ENCODE peak calls at places on chromosomes 7 and 10, in five cellular contexts. E is vagina; C is HL-60; A is HCT116; M is CD4-positive, CD25-positive, alpha-beta regulatory T cell. Y is an unnamed sample.
A peak's percentile ranks its signal among the peaks of the same experiment; 100 is the strongest.

GRCh38 chr7:114659409-114659808 is 244.8 kb downstream of the FOXP2 start:
- DNase-seq in M (no peak), A (no peak), C (no peak), E (no peak), Y (no peak)

GRCh38 chr10:90276894-90277447 is 575.6 kb downstream of the KIF20B start:
- DNase-seq in A (no peak), E (no peak), C (no peak), M (no peak), Y (no peak)

GRCh38 chr7:82209200-82209599 is 234.4 kb downstream of the CACNA2D1 start:
- DNase-seq in E (no peak), A (no peak), M (no peak), C (no peak), Y (no peak)

GRCh38 chr7:2903686-2904162 is 59.6 kb upstream of the GNA12 start:
- DNase-seq in A (no peak), M (no peak), C (no peak), E (no peak), Y (no peak)

GRCh38 chr7:116569737-116570136 is 44.9 kb downstream of the CAV1 start:
- DNase-seq in A (no peak), M (no peak), E (no peak), C (no peak), Y (no peak)

GRCh38 chr7:3760696-3761095 is 459.6 kb downstream of the SDK1 start:
- DNase-seq in A (no peak), C (no peak), E (no peak), M (no peak), Y (no peak)

GRCh38 chr10:70985824-70986336 is 97.5 kb upstream of the PCBD1 start:
- DNase-seq in M (no peak), C (no peak), A (no peak), E (no peak), Y (no peak)

GRCh38 chr7:22900101-22900500 is 77.5 kb upstream of the TOMM7 start:
- DNase-seq in M (no peak), C (no peak), E (no peak), A (no peak), Y (no peak)

GRCh38 chr10:122112021-122112616 is 123.2 kb downstream of the TACC2 start:
- DNase-seq in M (no peak), A (peak; percentile 16), E (no peak), C (no peak), Y (no peak)

GRCh38 chr10:21750424-21750823 is 216.4 kb downstream of the MLLT10 start:
- DNase-seq in M (no peak), C (no peak), E (no peak), A (no peak), Y (no peak)

GRCh38 chr7:47574473-47575328 is 7.2 kb downstream of the TNS3 start:
- DNase-seq in E (no peak), M (no peak), C (peak; percentile 85), A (no peak), Y (no peak)

GRCh38 chr10:391304-391703 is 256.0 kb downstream of the ZMYND11 start:
- DNase-seq in E (no peak), M (no peak), A (no peak), C (no peak), Y (no peak)

GRCh38 chr7:28685660-28686417 is 272.3 kb downstream of the TRIL start:
- DNase-seq in A (peak; percentile 65), C (peak; percentile 57), M (no peak), E (no peak), Y (peak; percentile 83)

GRCh38 chr10:1049425-1049958 is 573 bp upstream of the IDI1 start:
- DNase-seq in C (no peak), E (no peak), M (no peak), A (no peak), Y (no peak)

GRCh38 chr10:16732376-16732775 is 84.8 kb downstream of the RSU1 start:
- DNase-seq in E (no peak), A (no peak), M (peak; percentile 8), C (no peak), Y (no peak)

GRCh38 chr10:101629781-101630419 is 41.8 kb downstream of the DPCD start:
- DNase-seq in M (no peak), E (no peak), C (no peak), A (no peak), Y (no peak)

GRCh38 chr10:46536171-46536570 is 20.3 kb downstream of the GPRIN2 start:
- DNase-seq in C (no peak), A (no peak), M (no peak), E (no peak), Y (peak; percentile 41)

GRCh38 chr10:3350205-3350604 is 177.6 kb upstream of the PITRM1 start:
- DNase-seq in E (no peak), C (no peak), A (no peak), M (no peak), Y (no peak)

GRCh38 chr7:151429555-151430331 is 10.2 kb downstream of the CRYGN start:
- DNase-seq in E (no peak), C (no peak), M (peak; percentile 81), A (no peak), Y (no peak)

GRCh38 chr10:92087750-92088395 is 164.3 kb downstream of the BTAF1 start:
- DNase-seq in M (peak; percentile 80), C (peak; percentile 41), E (no peak), A (peak; percentile 78), Y (peak; percentile 51)

GRCh38 chr10:34407227-34407626 is 407.9 kb downstream of the PARD3 start:
- DNase-seq in E (no peak), M (no peak), A (no peak), C (peak; percentile 47), Y (no peak)

GRCh38 chr7:56026538-56026937 is 24.7 kb downstream of the PSPH start:
- DNase-seq in E (no peak), A (no peak), M (no peak), C (no peak), Y (no peak)

GRCh38 chr10:132616170-132616994 is 78.8 kb downstream of the INPP5A start:
- DNase-seq in C (no peak), A (no peak), M (peak; percentile 45), E (no peak), Y (no peak)

GRCh38 chr7:1977876-1978441 is 254.8 kb downstream of the MAD1L1 start:
- DNase-seq in M (no peak), A (no peak), E (no peak), C (no peak), Y (peak; percentile 28)

GRCh38 chr7:131293018-131293417 is 34.7 kb upstream of the MKLN1 start:
- DNase-seq in C (no peak), M (no peak), E (no peak), A (no peak), Y (no peak)

GRCh38 chr10:77859865-77860282 is 66.7 kb downstream of the DLG5 start:
- DNase-seq in M (no peak), C (no peak), E (no peak), A (no peak), Y (no peak)

GRCh38 chr7:149209518-149210269 is 14.3 kb downstream of the ZNF282 start:
- DNase-seq in C (no peak), M (peak; percentile 82), A (peak; percentile 40), E (no peak), Y (peak; percentile 46)

GRCh38 chr10:11810313-11810766 is 12.8 kb upstream of the PROSER2 start:
- DNase-seq in C (no peak), M (no peak), A (no peak), E (no peak), Y (peak; percentile 26)

GRCh38 chr7:30436046-30436445 is 42.5 kb downstream of the NOD1 start:
- DNase-seq in A (no peak), M (no peak), E (no peak), C (no peak), Y (no peak)

GRCh38 chr10:753530-753929 is 64.1 kb upstream of the DIP2C start:
- DNase-seq in E (no peak), C (peak; percentile 7), M (no peak), A (no peak), Y (no peak)

GRCh38 chr10:31707578-31708411 is 220.8 kb downstream of the ARHGAP12 start:
- DNase-seq in A (no peak), M (peak; percentile 67), E (no peak), C (peak; percentile 77), Y (peak; percentile 76)

GRCh38 chr7:108293190-108293612 is 163.0 kb downstream of the NRCAM start:
- DNase-seq in A (no peak), E (no peak), M (no peak), C (no peak), Y (no peak)

GRCh38 chr10:71278691-71279588 is 40.1 kb upstream of the SLC29A3 start:
- DNase-seq in E (no peak), A (no peak), C (no peak), M (no peak), Y (no peak)

GRCh38 chr7:44891791-44892190 is 6.5 kb upstream of the PURB start:
- DNase-seq in E (no peak), C (no peak), M (no peak), A (no peak), Y (no peak)

GRCh38 chr7:2208712-2209111 is 24.0 kb downstream of the MAD1L1 start:
- DNase-seq in E (no peak), A (no peak), M (no peak), C (no peak), Y (peak; percentile 41)

GRCh38 chr7:22718200-22718711 is 8.7 kb upstream of the IL6 start:
- DNase-seq in M (no peak), E (no peak), C (no peak), A (no peak), Y (no peak)

GRCh38 chr10:95430231-95430951 is 130.8 kb downstream of the SORBS1 start:
- DNase-seq in C (peak; percentile 31), A (peak; percentile 23), M (peak; percentile 69), E (no peak), Y (no peak)

GRCh38 chr7:51351661-51352060 is 35.1 kb upstream of the COBL start:
- DNase-seq in C (no peak), E (no peak), A (no peak), M (no peak), Y (no peak)
- H3K27me3 ChIP-seq in C (no peaks in the 10 kb centered on the region), E (no peaks in the 10 kb centered on the region), A (no peaks in the 10 kb centered on the region), M (no peaks in the 10 kb centered on the region), Y (no peaks in the 10 kb centered on the region)

GRCh38 chr10:59268460-59268859 is 92.0 kb downstream of the PHYHIPL start:
- DNase-seq in M (no peak), A (no peak), E (no peak), C (no peak), Y (no peak)
- H3K27ac ChIP-seq in M (no peak overlapping the region), A (no peak overlapping the region), E (no peak overlapping the region), C (no peak overlapping the region), Y (no peak overlapping the region)

GRCh38 chr10:114212153-114212552 is 26.9 kb upstream of the VWA2 start:
- DNase-seq in A (no peak), E (no peak), M (no peak), C (no peak), Y (no peak)
- H3K27me3 ChIP-seq in A (peaks cover 27% of the 10 kb centered on the region), E (no peaks in the 10 kb centered on the region), M (peaks cover 17% of the 10 kb centered on the region), C (no peaks in the 10 kb centered on the region), Y (no peaks in the 10 kb centered on the region)

GRCh38 chr10:87550741-87551140 is 46.0 kb downstream of the MINPP1 start:
- DNase-seq in C (no peak), A (no peak), M (no peak), E (no peak), Y (no peak)

GRCh38 chr10:87546221-87546620 is 41.5 kb downstream of the MINPP1 start:
- DNase-seq in A (no peak), E (no peak), C (peak; percentile 33), M (peak; percentile 51), Y (no peak)

GRCh38 chr10:87545783-87546182 is 41.1 kb downstream of the MINPP1 start:
- DNase-seq in E (no peak), M (no peak), A (no peak), C (no peak), Y (no peak)

GRCh38 chr10:87546971-87547413 is 42.3 kb downstream of the MINPP1 start:
- DNase-seq in M (no peak), A (no peak), C (no peak), E (no peak), Y (no peak)

GRCh38 chr10:87547734-87548311 is 43.1 kb downstream of the MINPP1 start:
- DNase-seq in M (no peak), C (no peak), E (no peak), A (no peak), Y (no peak)
- H3K27ac ChIP-seq in M (no peak overlapping the region), C (no peak overlapping the region), E (peak overlapping the region; percentile 61), A (no peak overlapping the region), Y (peak overlapping the region; percentile 66)

Y was measured in lower lobe of right lung.